ENCODE peak calls at places on chromosomes 5 and 9, in four cellular contexts. I is dorsolateral prefrontal cortex, D is mesendoderm, T is SJCRH30. V is an unnamed sample.

GRCh38 chr9:108142504-108143201 is 653.1 kb upstream of the KLF4 start:
- DNase-seq in I (peak), D (peak), T (no peak), V (peak)

GRCh38 chr5:52342361-52342760 is 445.4 kb upstream of the ITGA1 start:
- DNase-seq in I (no peak), D (no peak), T (no peak), V (no peak)

GRCh38 chr5:116739648-116740047 is 165.0 kb upstream of the SEMA6A start:
- DNase-seq in I (no peak), D (no peak), T (peak), V (no peak)

GRCh38 chr9:112384690-112385089 is 4.8 kb downstream of the HSDL2 start:
- DNase-seq in I (no peak), D (no peak), T (no peak), V (no peak)

GRCh38 chr9:120856700-120857099 is 14.0 kb upstream of the PSMD5 start:
- DNase-seq in I (no peak), D (no peak), T (no peak), V (no peak)

GRCh38 chr9:122056484-122056883 is 36.6 kb downstream of the TTLL11 start:
- DNase-seq in I (no peak), D (peak), T (peak), V (no peak)

GRCh38 chr5:142873831-142874230 is 103.7 kb downstream of the ARHGAP26 start:
- DNase-seq in I (no peak), D (no peak), T (no peak), V (no peak)

GRCh38 chr5:42924686-42925085 is 113.0 kb upstream of the SELENOP start:
- DNase-seq in I (no peak), D (no peak), T (no peak), V (no peak)

GRCh38 chr5:61229416-61229815 is 67.1 kb upstream of the SMIM15 start:
- DNase-seq in I (no peak), D (peak), T (no peak), V (no peak)

GRCh38 chr9:138101444-138102234 is 224.1 kb downstream of the CACNA1B start:
- DNase-seq in I (no peak), D (no peak), T (no peak), V (no peak)

GRCh38 chr9:120742951-120743416 is 28.7 kb upstream of the MEGF9 start:
- DNase-seq in I (no peak), D (peak), T (peak), V (no peak)

GRCh38 chr5:96226941-96227552 is 206.0 kb downstream of the PCSK1 start:
- DNase-seq in I (peak), D (no peak), T (peak), V (no peak)

GRCh38 chr9:120382453-120382852 is 197.5 kb downstream of the CDK5RAP2 start:
- DNase-seq in I (no peak), D (no peak), T (no peak), V (no peak)

GRCh38 chr9:6461619-6462018 is 48.6 kb downstream of the UHRF2 start:
- DNase-seq in I (no peak), D (no peak), T (no peak), V (no peak)

GRCh38 chr5:56183507-56183906 is 49.6 kb downstream of the ANKRD55 start:
- DNase-seq in I (no peak), D (peak), T (no peak), V (no peak)

GRCh38 chr9:101212661-101213060 is 172.1 kb downstream of the BAAT start:
- DNase-seq in I (no peak), D (no peak), T (no peak), V (no peak)

GRCh38 chr9:134600431-134600830 is 41.2 kb upstream of the COL5A1 start:
- DNase-seq in I (no peak), D (peak), T (no peak), V (no peak)

GRCh38 chr5:10913846-10914245 is 152.8 kb upstream of the DAP start:
- DNase-seq in I (no peak), D (peak), T (no peak), V (no peak)

GRCh38 chr5:383621-384020 is 59.4 kb upstream of the EXOC3 start:
- DNase-seq in I (no peak), D (no peak), T (no peak), V (no peak)

GRCh38 chr5:129460951-129461815 is 1.1 kb downstream of the ADAMTS19 start:
- DNase-seq in I (no peak), D (peak), T (no peak), V (peak)

GRCh38 chr9:112047538-112048066 is 127.5 kb downstream of the SUSD1 start:
- DNase-seq in I (no peak), D (no peak), T (no peak), V (no peak)

GRCh38 chr9:88477300-88477751 is 57.7 kb upstream of the NXNL2 start:
- DNase-seq in I (no peak), D (no peak), T (no peak), V (no peak)

GRCh38 chr9:110543631-110544051 is 35.9 kb downstream of the SVEP1 start:
- DNase-seq in I (no peak), D (peak), T (peak), V (no peak)

GRCh38 chr5:112165897-112166737 is 253.0 kb downstream of the EPB41L4A start:
- DNase-seq in I (no peak), D (peak), T (no peak), V (no peak)

GRCh38 chr5:77302653-77303052 is 92.2 kb downstream of the PDE8B start:
- DNase-seq in I (no peak), D (no peak), T (no peak), V (no peak)

GRCh38 chr5:97183930-97184213 is 825 bp upstream of the RIOK2 start:
- DNase-seq in I (no peak), D (no peak), T (no peak), V (no peak)

GRCh38 chr5:178313316-178313715 is 80.7 kb upstream of the PHYKPL start:
- DNase-seq in I (no peak), D (no peak), T (no peak), V (no peak)

GRCh38 chr9:106657951-106658350 is 205.0 kb upstream of the ZNF462 start:
- DNase-seq in I (no peak), D (no peak), T (no peak), V (no peak)

GRCh38 chr5:163867738-163868137 is 362.3 kb downstream of the MAT2B start:
- DNase-seq in I (no peak), D (no peak), T (no peak), V (no peak)

GRCh38 chr5:97112212-97112611 is 30.2 kb downstream of the LIX1 start:
- DNase-seq in I (no peak), D (no peak), T (no peak), V (no peak)

GRCh38 chr9:121073038-121073437 is 1.7 kb upstream of the CNTRL start:
- DNase-seq in I (no peak), D (no peak), T (no peak), V (no peak)

GRCh38 chr5:1763548-1763911 is 36.1 kb downstream of the MRPL36 start:
- DNase-seq in I (peak), D (peak), T (peak), V (no peak)

GRCh38 chr5:120502531-120502930 is 38.4 kb downstream of the PRR16 start:
- DNase-seq in I (no peak), D (no peak), T (no peak), V (no peak)

GRCh38 chr5:10724799-10725507 is 36.1 kb downstream of the DAP start:
- DNase-seq in I (no peak), D (no peak), T (peak), V (no peak)

GRCh38 chr9:129841071-129841470 is 5.8 kb downstream of the USP20 start:
- DNase-seq in I (no peak), D (peak), T (no peak), V (no peak)
- H3K27ac ChIP-seq in I (no peak), D (no peak), T (no peak), V (no peak)

GRCh38 chr5:170305016-170305645 is 7.6 kb upstream of the LCP2 start:
- DNase-seq in I (no peak), D (no peak), T (no peak), V (no peak)
- H3K27ac ChIP-seq in I (no peak), D (no peak), T (no peak), V (no peak)

GRCh38 chr9:82117025-82117424 is 128.5 kb downstream of the SPATA31D1 start:
- DNase-seq in I (peak), D (no peak), T (peak), V (no peak)
- H3K27ac ChIP-seq in I (no peak), D (no peak), T (peak), V (peak)

GRCh38 chr5:123107343-123108240 is 18.6 kb downstream of the PRDM6 start:
- DNase-seq in I (no peak), D (no peak), T (no peak), V (no peak)
- H3K27ac ChIP-seq in I (no peak), D (no peak), T (no peak), V (no peak)

DNA sequence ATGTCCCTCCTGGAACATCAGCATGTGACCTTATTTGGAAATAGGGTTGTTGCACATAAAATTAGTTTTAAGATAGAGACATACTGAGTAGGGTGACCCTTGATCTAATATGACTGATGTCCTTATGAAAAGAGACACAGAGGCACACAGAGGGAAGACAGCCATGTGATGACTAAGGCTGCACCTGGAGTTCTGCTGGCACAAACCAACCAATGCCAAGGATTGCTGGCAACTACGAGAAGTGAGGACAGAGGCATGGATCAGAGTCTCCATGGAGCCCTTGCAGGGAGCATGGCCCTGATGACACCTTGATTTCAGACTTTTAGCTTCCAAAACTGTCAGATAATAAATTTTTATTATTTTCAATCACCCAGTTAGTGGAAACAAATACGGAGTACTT is 101.9 kb downstream of the FBXL7 start:
- DNase-seq in I (no peak), D (no peak), T (no peak), V (no peak)
- H3K27ac ChIP-seq in I (no peak), D (no peak), T (no peak), V (no peak)

GRCh38 chr9:136658849-136659535 is 3.7 kb upstream of the EGFL7 start:
- DNase-seq in I (no peak), D (no peak), T (no peak), V (no peak)
- H3K27ac ChIP-seq in I (no peak), D (no peak), T (no peak), V (no peak)

GRCh38 chr5:72272393-72272792 is 47.6 kb downstream of the MRPS27 start:
- DNase-seq in I (no peak), D (no peak), T (no peak), V (no peak)
- H3K27ac ChIP-seq in I (no peak), D (no peak), T (no peak), V (no peak)

DNA sequence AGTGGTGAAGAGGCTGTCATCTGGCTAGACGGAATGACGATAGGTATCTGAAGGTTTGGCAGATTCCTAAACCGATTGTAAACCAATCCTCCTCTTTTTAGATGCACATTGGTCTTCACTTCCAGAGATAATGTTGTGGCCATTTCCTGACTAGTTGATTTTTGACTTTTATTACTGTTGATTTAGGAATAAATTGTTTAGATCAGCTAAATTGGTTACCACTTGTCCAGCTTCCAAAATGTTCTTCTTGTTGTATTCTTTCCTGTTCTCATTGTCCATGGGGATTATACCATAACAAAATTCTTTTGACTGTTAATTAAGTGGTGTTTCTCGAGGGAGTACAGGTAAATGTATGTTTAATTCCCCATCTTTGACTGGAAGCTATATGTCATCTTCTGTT is 119.7 kb downstream of the MACROH2A1 start:
- DNase-seq in I (no peak), D (no peak), T (no peak), V (no peak)
- H3K27ac ChIP-seq in I (no peak), D (no peak), T (no peak), V (no peak)

GRCh38 chr9:109534151-109534550 is 36.0 kb upstream of the PTPN3 start:
- DNase-seq in I (no peak), D (no peak), T (no peak), V (no peak)

GRCh38 chr9:109535365-109535764 is 37.3 kb upstream of the PTPN3 start:
- DNase-seq in I (no peak), D (no peak), T (no peak), V (no peak)

GRCh38 chr9:109537288-109537687 is 39.2 kb upstream of the PTPN3 start:
- DNase-seq in I (no peak), D (no peak), T (no peak), V (no peak)

GRCh38 chr9:109538346-109538745 is 40.2 kb upstream of the PTPN3 start:
- DNase-seq in I (no peak), D (no peak), T (no peak), V (no peak)

DNA sequence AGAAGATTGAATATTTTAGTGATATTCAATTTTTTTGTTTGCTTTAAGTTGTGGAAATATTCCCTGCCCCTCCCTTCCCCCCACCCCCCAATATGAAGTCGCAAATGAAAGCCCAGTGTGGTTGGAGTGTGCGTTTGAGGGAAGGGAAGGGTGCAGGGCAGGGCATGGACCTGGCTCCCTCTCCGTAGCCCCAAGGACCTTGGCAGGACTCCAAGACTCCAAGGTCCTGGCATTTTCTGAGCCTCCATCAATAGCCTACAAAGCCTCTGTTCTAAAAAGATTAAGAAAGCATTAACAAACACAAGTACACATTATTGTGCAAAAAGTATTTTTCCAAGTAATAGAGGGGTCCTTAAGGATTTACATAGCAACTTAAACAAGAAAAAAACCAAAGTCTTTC is 38.8 kb upstream of the PTPN3 start:
- DNase-seq in I (no peak), D (no peak), T (no peak), V (no peak)
- H3K27ac ChIP-seq in I (no peak), D (no peak), T (no peak), V (no peak)